ENCODE peak calls at places on chromosomes 6 and 20, in seven cellular contexts. One of them, this sample, is unnamed. For H3K9me3, the result is how much of the 10 kb centered on the place peaks cover.

GRCh38 chr6:122839477-122839876 is 50.4 kb downstream of the SMPDL3A start:
- DNase-seq in mammary epithelial cell: peak
- DNase-seq in heart right ventricle: peak
- DNase-seq in Peyer's patch: peak
- DNase-seq in AG04450: no peak
- DNase-seq in right lobe of liver: peak
- DNase-seq in left lung: no peak
- DNase-seq in this sample: peak

GRCh38 chr6:85865665-85866372 is 223.1 kb upstream of the SYNCRIP start:
- DNase-seq in mammary epithelial cell: peak
- DNase-seq in heart right ventricle: no peak
- DNase-seq in Peyer's patch: no peak
- DNase-seq in AG04450: no peak
- DNase-seq in right lobe of liver: no peak
- DNase-seq in left lung: no peak
- DNase-seq in this sample: no peak

GRCh38 chr20:48630342-48631075 is 197.3 kb downstream of the PREX1 start:
- DNase-seq in mammary epithelial cell: no peak
- DNase-seq in heart right ventricle: no peak
- DNase-seq in Peyer's patch: no peak
- DNase-seq in AG04450: no peak
- DNase-seq in right lobe of liver: no peak
- DNase-seq in left lung: no peak
- DNase-seq in this sample: no peak

GRCh38 chr6:37273697-37274096 is 15.8 kb upstream of the TMEM217 start:
- DNase-seq in mammary epithelial cell: no peak
- DNase-seq in heart right ventricle: no peak
- DNase-seq in Peyer's patch: no peak
- DNase-seq in AG04450: no peak
- DNase-seq in right lobe of liver: no peak
- DNase-seq in left lung: no peak
- DNase-seq in this sample: no peak

GRCh38 chr6:139027620-139028182 is 844 bp upstream of the ABRACL start:
- DNase-seq in mammary epithelial cell: peak
- DNase-seq in heart right ventricle: no peak
- DNase-seq in Peyer's patch: peak
- DNase-seq in AG04450: no peak
- DNase-seq in right lobe of liver: peak
- DNase-seq in left lung: no peak
- DNase-seq in this sample: peak

GRCh38 chr6:77457720-77458349 is 5.5 kb downstream of the HTR1B start:
- DNase-seq in mammary epithelial cell: peak
- DNase-seq in heart right ventricle: peak
- DNase-seq in Peyer's patch: peak
- DNase-seq in AG04450: peak
- DNase-seq in right lobe of liver: peak
- DNase-seq in left lung: peak
- DNase-seq in this sample: no peak

GRCh38 chr6:10695086-10695657 is 400 bp downstream of the PAK1IP1 start:
- DNase-seq in mammary epithelial cell: no peak
- DNase-seq in heart right ventricle: no peak
- DNase-seq in Peyer's patch: no peak
- DNase-seq in AG04450: no peak
- DNase-seq in right lobe of liver: no peak
- DNase-seq in left lung: no peak
- DNase-seq in this sample: no peak

GRCh38 chr6:110036408-110037302 is 58.5 kb downstream of the GPR6 start:
- DNase-seq in mammary epithelial cell: no peak
- DNase-seq in heart right ventricle: no peak
- DNase-seq in Peyer's patch: no peak
- DNase-seq in AG04450: no peak
- DNase-seq in right lobe of liver: no peak
- DNase-seq in left lung: no peak
- DNase-seq in this sample: no peak

GRCh38 chr6:22101163-22101562 is 195.7 kb downstream of the PRL start:
- DNase-seq in mammary epithelial cell: no peak
- DNase-seq in heart right ventricle: no peak
- DNase-seq in Peyer's patch: no peak
- DNase-seq in AG04450: no peak
- DNase-seq in right lobe of liver: no peak
- DNase-seq in left lung: no peak
- DNase-seq in this sample: no peak

GRCh38 chr6:44051516-44051915 is 75.7 kb downstream of the MRPL14 start:
- DNase-seq in mammary epithelial cell: peak
- DNase-seq in heart right ventricle: no peak
- DNase-seq in Peyer's patch: no peak
- DNase-seq in AG04450: no peak
- DNase-seq in right lobe of liver: no peak
- DNase-seq in left lung: no peak
- DNase-seq in this sample: no peak

GRCh38 chr6:29834564-29835436 is 7.2 kb downstream of the HLA-G start:
- DNase-seq in mammary epithelial cell: peak
- DNase-seq in heart right ventricle: no peak
- DNase-seq in Peyer's patch: peak
- DNase-seq in AG04450: no peak
- DNase-seq in right lobe of liver: no peak
- DNase-seq in left lung: no peak
- DNase-seq in this sample: peak

GRCh38 chr6:115663681-115664080 is 397.0 kb downstream of the FRK start:
- DNase-seq in mammary epithelial cell: no peak
- DNase-seq in heart right ventricle: no peak
- DNase-seq in Peyer's patch: no peak
- DNase-seq in AG04450: no peak
- DNase-seq in right lobe of liver: no peak
- DNase-seq in left lung: no peak
- DNase-seq in this sample: no peak

GRCh38 chr20:53163486-53163885 is 191.3 kb downstream of the TSHZ2 start:
- DNase-seq in mammary epithelial cell: peak
- DNase-seq in heart right ventricle: peak
- DNase-seq in Peyer's patch: no peak
- DNase-seq in AG04450: no peak
- DNase-seq in right lobe of liver: peak
- DNase-seq in left lung: no peak
- DNase-seq in this sample: no peak

GRCh38 chr20:45934046-45934586 is 367 bp upstream of the PCIF1 start:
- DNase-seq in mammary epithelial cell: no peak
- DNase-seq in heart right ventricle: peak
- DNase-seq in Peyer's patch: peak
- DNase-seq in AG04450: no peak
- DNase-seq in right lobe of liver: peak
- DNase-seq in left lung: peak
- DNase-seq in this sample: peak

GRCh38 chr20:42549496-42549895 is 640.2 kb downstream of the PTPRT start:
- DNase-seq in mammary epithelial cell: no peak
- DNase-seq in heart right ventricle: no peak
- DNase-seq in Peyer's patch: no peak
- DNase-seq in AG04450: no peak
- DNase-seq in right lobe of liver: no peak
- DNase-seq in left lung: no peak
- DNase-seq in this sample: no peak

GRCh38 chr20:62123450-62124118 is 1.3 kb downstream of the LSM14B start:
- DNase-seq in mammary epithelial cell: peak
- DNase-seq in heart right ventricle: no peak
- DNase-seq in Peyer's patch: no peak
- DNase-seq in AG04450: no peak
- DNase-seq in right lobe of liver: no peak
- DNase-seq in left lung: no peak
- DNase-seq in this sample: no peak

GRCh38 chr6:170347091-170347490 is 40.5 kb downstream of the FAM120B start:
- DNase-seq in mammary epithelial cell: peak
- DNase-seq in heart right ventricle: no peak
- DNase-seq in Peyer's patch: no peak
- DNase-seq in AG04450: no peak
- DNase-seq in right lobe of liver: no peak
- DNase-seq in left lung: no peak
- DNase-seq in this sample: no peak

GRCh38 chr6:139439278-139439813 is 64.9 kb upstream of the CITED2 start:
- DNase-seq in mammary epithelial cell: peak
- DNase-seq in heart right ventricle: no peak
- DNase-seq in Peyer's patch: no peak
- DNase-seq in AG04450: no peak
- DNase-seq in right lobe of liver: no peak
- DNase-seq in left lung: no peak
- DNase-seq in this sample: no peak

GRCh38 chr6:112253842-112254816 is at the start of gene LAMA4:
- DNase-seq in mammary epithelial cell: peak
- DNase-seq in heart right ventricle: peak
- DNase-seq in Peyer's patch: no peak
- DNase-seq in AG04450: no peak
- DNase-seq in right lobe of liver: peak
- DNase-seq in left lung: no peak
- DNase-seq in this sample: no peak

DNA sequence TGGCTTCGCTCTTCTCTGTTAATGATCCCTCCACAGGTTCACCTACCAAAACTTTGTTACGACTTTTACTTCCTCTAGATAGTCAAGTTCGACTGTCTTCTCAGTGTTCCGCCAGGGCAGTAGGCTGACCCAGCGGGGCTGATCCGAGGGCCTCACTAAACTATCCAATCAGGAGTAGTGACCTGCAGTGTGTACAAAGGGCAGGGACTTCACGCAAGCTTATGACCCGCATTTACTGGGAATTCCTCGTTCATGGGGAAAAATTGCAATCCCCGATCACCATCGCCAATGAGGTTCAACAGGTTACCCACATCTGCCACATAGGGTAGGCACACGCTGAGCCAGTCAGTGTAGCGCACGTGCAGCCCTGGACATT is 771.4 kb upstream of the DEFB115 start:
- DNase-seq in mammary epithelial cell: no peak
- DNase-seq in heart right ventricle: no peak
- DNase-seq in Peyer's patch: no peak
- DNase-seq in AG04450: no peak
- DNase-seq in right lobe of liver: no peak
- DNase-seq in left lung: no peak
- DNase-seq in this sample: no peak
- H3K9me3 ChIP-seq in mammary epithelial cell: under half
- H3K9me3 ChIP-seq in heart right ventricle: under half
- H3K9me3 ChIP-seq in Peyer's patch: under half
- H3K9me3 ChIP-seq in AG04450: half or more
- H3K9me3 ChIP-seq in right lobe of liver: under half
- H3K9me3 ChIP-seq in left lung: under half
- H3K9me3 ChIP-seq in this sample: under half

DNA sequence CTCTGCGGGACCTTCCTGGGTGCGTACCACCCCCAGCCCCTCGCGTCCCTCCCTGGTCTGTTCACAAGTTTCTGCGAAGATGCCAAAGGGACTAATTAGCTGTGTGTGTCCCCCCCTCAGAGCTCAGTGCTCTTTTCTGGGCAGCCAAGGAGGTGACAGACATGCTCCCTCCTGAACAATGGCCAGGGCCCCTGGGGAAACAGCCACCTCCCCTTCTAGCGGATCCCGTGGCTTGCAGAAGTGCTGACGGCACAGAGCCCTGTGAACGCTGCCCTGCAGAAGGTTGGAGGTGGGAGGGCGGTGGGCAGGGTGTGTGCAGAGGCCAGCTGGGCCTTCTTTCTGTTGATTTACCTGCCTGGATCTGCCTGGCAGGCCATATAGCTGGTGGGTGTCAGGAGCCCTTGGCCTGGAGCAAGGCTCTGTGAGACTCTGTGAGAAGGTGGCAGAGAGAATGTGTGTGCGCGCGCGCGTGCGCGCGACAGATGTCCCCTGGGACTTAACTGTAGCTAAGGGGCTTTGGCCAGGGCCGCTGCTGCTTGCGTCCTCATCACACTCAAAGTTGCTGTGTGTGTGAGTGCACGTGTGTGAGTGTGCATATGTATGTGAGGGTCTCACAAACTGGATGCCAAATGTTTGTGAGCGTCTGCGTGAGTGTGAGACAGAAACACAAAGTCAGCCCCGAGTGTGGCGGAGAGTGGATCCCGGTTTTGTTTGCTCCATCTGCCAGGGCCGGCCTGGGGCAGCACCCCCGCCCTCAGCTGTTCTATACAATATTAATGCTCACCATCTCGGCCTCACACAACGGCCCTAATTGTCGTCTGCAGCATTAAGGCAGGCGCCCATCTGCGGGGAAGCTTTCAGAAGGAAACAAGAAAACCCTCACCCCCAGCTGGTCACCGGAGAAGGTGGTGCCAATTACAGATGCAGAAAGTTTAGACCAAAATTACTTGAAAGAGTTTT is 3.4 kb upstream of the MYT1 start:
- DNase-seq in mammary epithelial cell: no peak
- DNase-seq in heart right ventricle: no peak
- DNase-seq in Peyer's patch: no peak
- DNase-seq in AG04450: no peak
- DNase-seq in right lobe of liver: no peak
- DNase-seq in left lung: no peak
- DNase-seq in this sample: no peak
- H3K4me3 ChIP-seq in mammary epithelial cell: no peak
- H3K4me3 ChIP-seq in heart right ventricle: no peak
- H3K4me3 ChIP-seq in Peyer's patch: no peak
- H3K4me3 ChIP-seq in AG04450: no peak
- H3K4me3 ChIP-seq in right lobe of liver: no peak
- H3K4me3 ChIP-seq in left lung: no peak
- H3K4me3 ChIP-seq in this sample: no peak

DNA sequence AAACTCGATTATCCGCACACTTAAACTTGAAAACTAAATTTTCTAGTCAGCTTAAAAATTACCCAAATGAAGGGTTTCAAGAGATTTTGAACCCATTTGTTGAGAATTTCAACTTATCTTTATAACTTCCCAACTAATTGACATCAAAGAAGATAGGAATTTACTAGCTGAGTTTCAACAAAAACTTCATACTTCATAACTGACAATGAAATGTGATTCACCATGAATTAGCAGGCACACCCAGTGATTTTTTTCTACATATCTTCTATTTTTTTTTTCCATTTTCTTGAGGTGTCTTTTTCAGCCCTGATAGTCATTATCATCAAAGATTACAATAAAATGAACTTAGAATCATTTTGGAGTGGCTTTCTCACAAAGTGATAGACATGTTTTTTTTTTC is 26.7 kb downstream of the TNFAIP3 start:
- DNase-seq in mammary epithelial cell: peak
- DNase-seq in heart right ventricle: no peak
- DNase-seq in Peyer's patch: no peak
- DNase-seq in AG04450: no peak
- DNase-seq in right lobe of liver: no peak
- DNase-seq in left lung: no peak
- DNase-seq in this sample: no peak
- H3K9me3 ChIP-seq in mammary epithelial cell: under half
- H3K9me3 ChIP-seq in heart right ventricle: under half
- H3K9me3 ChIP-seq in Peyer's patch: under half
- H3K9me3 ChIP-seq in AG04450: under half
- H3K9me3 ChIP-seq in right lobe of liver: under half
- H3K9me3 ChIP-seq in left lung: under half
- H3K9me3 ChIP-seq in this sample: under half

DNA sequence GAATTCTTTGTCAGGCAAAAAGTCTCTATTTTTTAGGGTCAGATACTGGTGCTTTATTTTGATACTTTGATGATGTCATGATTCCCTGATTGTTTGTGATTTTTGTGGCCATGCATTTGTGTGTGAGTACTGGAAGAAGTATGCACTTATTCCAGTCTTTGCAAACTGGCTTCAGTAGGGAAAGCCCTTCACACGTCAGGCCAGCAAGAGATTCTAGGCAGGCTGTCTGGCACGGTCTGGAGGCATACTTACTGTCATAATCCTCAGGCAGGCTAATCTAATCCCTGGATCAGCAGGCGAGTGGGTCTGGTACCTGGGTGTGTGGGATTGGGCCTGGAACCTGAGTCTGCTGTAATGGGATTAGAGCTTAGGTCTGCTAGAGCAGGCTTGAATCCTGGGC is 391.8 kb upstream of the MMS22L start:
- DNase-seq in mammary epithelial cell: peak
- DNase-seq in heart right ventricle: no peak
- DNase-seq in Peyer's patch: no peak
- DNase-seq in AG04450: peak
- DNase-seq in right lobe of liver: no peak
- DNase-seq in left lung: no peak
- DNase-seq in this sample: no peak
- H3K4me3 ChIP-seq in mammary epithelial cell: no peak
- H3K4me3 ChIP-seq in heart right ventricle: no peak
- H3K4me3 ChIP-seq in Peyer's patch: no peak
- H3K4me3 ChIP-seq in AG04450: no peak
- H3K4me3 ChIP-seq in right lobe of liver: no peak
- H3K4me3 ChIP-seq in left lung: no peak
- H3K4me3 ChIP-seq in this sample: no peak